ENCODE peak calls at places on chromosomes 6 and 20, in five cellular contexts. One of them, this sample, is unnamed. For H3K27me3, the result is how much of the 10 kb centered on the place peaks cover.

GRCh38 chr20:51378171-51378928 is 164.2 kb downstream of the NFATC2 start:
- DNase-seq in breast epithelium: no peak
- DNase-seq in small intestine: no peak
- DNase-seq in ovary: no peak
- DNase-seq in upper lobe of left lung: no peak
- DNase-seq in this sample: no peak

GRCh38 chr6:112466378-112467151 is 119.4 kb downstream of the RFPL4B start:
- DNase-seq in ovary: no peak
- DNase-seq in upper lobe of left lung: no peak
- DNase-seq in small intestine: no peak
- DNase-seq in breast epithelium: no peak
- DNase-seq in this sample: no peak

GRCh38 chr6:43124481-43124880 is 46.6 kb upstream of the SRF start:
- DNase-seq in upper lobe of left lung: no peak
- DNase-seq in ovary: no peak
- DNase-seq in breast epithelium: no peak
- DNase-seq in small intestine: no peak
- DNase-seq in this sample: no peak

GRCh38 chr6:63530984-63531383 is 41.3 kb upstream of the LOC128125822 start:
- DNase-seq in small intestine: no peak
- DNase-seq in upper lobe of left lung: no peak
- DNase-seq in breast epithelium: no peak
- DNase-seq in ovary: no peak
- DNase-seq in this sample: no peak

GRCh38 chr20:53945478-53945877 is 124.9 kb downstream of the BCAS1 start:
- DNase-seq in upper lobe of left lung: no peak
- DNase-seq in breast epithelium: no peak
- DNase-seq in small intestine: no peak
- DNase-seq in ovary: no peak
- DNase-seq in this sample: no peak

GRCh38 chr6:404685-405423 is 13.3 kb downstream of the IRF4 start:
- DNase-seq in upper lobe of left lung: no peak
- DNase-seq in small intestine: no peak
- DNase-seq in breast epithelium: no peak
- DNase-seq in ovary: no peak
- DNase-seq in this sample: no peak

GRCh38 chr6:166275714-166276166 is 32.5 kb downstream of the PRR18 start:
- DNase-seq in ovary: peak
- DNase-seq in upper lobe of left lung: peak
- DNase-seq in breast epithelium: peak
- DNase-seq in small intestine: peak
- DNase-seq in this sample: peak

GRCh38 chr6:111941686-111942330 is 68.6 kb upstream of the FYN start:
- DNase-seq in small intestine: no peak
- DNase-seq in ovary: no peak
- DNase-seq in breast epithelium: no peak
- DNase-seq in upper lobe of left lung: no peak
- DNase-seq in this sample: no peak

GRCh38 chr6:17152703-17153102 is 50.9 kb downstream of the STMND1 start:
- DNase-seq in small intestine: no peak
- DNase-seq in upper lobe of left lung: no peak
- DNase-seq in ovary: no peak
- DNase-seq in breast epithelium: no peak
- DNase-seq in this sample: no peak

GRCh38 chr6:19322691-19323470 is 514.3 kb upstream of the ID4 start:
- DNase-seq in breast epithelium: peak
- DNase-seq in upper lobe of left lung: no peak
- DNase-seq in small intestine: no peak
- DNase-seq in ovary: no peak
- DNase-seq in this sample: no peak

GRCh38 chr6:38039497-38039896 is 220.0 kb downstream of the ZFAND3 start:
- DNase-seq in small intestine: no peak
- DNase-seq in ovary: no peak
- DNase-seq in breast epithelium: no peak
- DNase-seq in upper lobe of left lung: no peak
- DNase-seq in this sample: no peak

GRCh38 chr6:135866445-135867143 is 15.1 kb downstream of the PDE7B start:
- DNase-seq in upper lobe of left lung: no peak
- DNase-seq in small intestine: no peak
- DNase-seq in ovary: no peak
- DNase-seq in breast epithelium: no peak
- DNase-seq in this sample: no peak

GRCh38 chr20:38723982-38724602 is at the start of gene SLC32A1:
- DNase-seq in breast epithelium: no peak
- DNase-seq in small intestine: no peak
- DNase-seq in ovary: no peak
- DNase-seq in upper lobe of left lung: peak
- DNase-seq in this sample: no peak

GRCh38 chr20:51365670-51366069 is 176.8 kb downstream of the NFATC2 start:
- DNase-seq in ovary: no peak
- DNase-seq in upper lobe of left lung: no peak
- DNase-seq in breast epithelium: no peak
- DNase-seq in small intestine: no peak
- DNase-seq in this sample: no peak

GRCh38 chr20:1301031-1301529 is 27.9 kb downstream of the SDCBP2 start:
- DNase-seq in ovary: no peak
- DNase-seq in upper lobe of left lung: no peak
- DNase-seq in small intestine: no peak
- DNase-seq in breast epithelium: no peak
- DNase-seq in this sample: no peak

GRCh38 chr20:3646651-3647050 is 16.5 kb downstream of the GFRA4 start:
- DNase-seq in breast epithelium: no peak
- DNase-seq in upper lobe of left lung: no peak
- DNase-seq in ovary: no peak
- DNase-seq in small intestine: no peak
- DNase-seq in this sample: no peak

GRCh38 chr20:17843246-17844132 is 125.1 kb downstream of the SNX5 start:
- DNase-seq in small intestine: no peak
- DNase-seq in breast epithelium: peak
- DNase-seq in upper lobe of left lung: peak
- DNase-seq in ovary: peak
- DNase-seq in this sample: peak

GRCh38 chr6:7169296-7169721 is 61.5 kb downstream of the RREB1 start:
- DNase-seq in ovary: peak
- DNase-seq in small intestine: peak
- DNase-seq in breast epithelium: no peak
- DNase-seq in upper lobe of left lung: peak
- DNase-seq in this sample: peak

GRCh38 chr20:12175538-12175937 is 257.8 kb downstream of the BTBD3 start:
- DNase-seq in breast epithelium: no peak
- DNase-seq in small intestine: no peak
- DNase-seq in ovary: no peak
- DNase-seq in upper lobe of left lung: no peak
- DNase-seq in this sample: no peak

GRCh38 chr6:126631343-126631742 is 291.4 kb downstream of the CENPW start:
- DNase-seq in ovary: no peak
- DNase-seq in breast epithelium: no peak
- DNase-seq in small intestine: no peak
- DNase-seq in upper lobe of left lung: no peak
- DNase-seq in this sample: no peak

GRCh38 chr6:32583527-32583898 is 6.1 kb downstream of the HLA-DRB1 start:
- DNase-seq in small intestine: no peak
- DNase-seq in breast epithelium: no peak
- DNase-seq in upper lobe of left lung: no peak
- DNase-seq in ovary: no peak
- DNase-seq in this sample: no peak

GRCh38 chr6:139468178-139468577 is 93.7 kb upstream of the CITED2 start:
- DNase-seq in breast epithelium: no peak
- DNase-seq in small intestine: no peak
- DNase-seq in ovary: no peak
- DNase-seq in upper lobe of left lung: no peak
- DNase-seq in this sample: no peak

GRCh38 chr6:84016029-84016428 is 17.5 kb upstream of the MRAP2 start:
- DNase-seq in small intestine: no peak
- DNase-seq in breast epithelium: no peak
- DNase-seq in ovary: no peak
- DNase-seq in upper lobe of left lung: no peak
- DNase-seq in this sample: no peak

GRCh38 chr6:7108964-7109836 is 1.4 kb downstream of the RREB1 start:
- DNase-seq in breast epithelium: peak
- DNase-seq in small intestine: peak
- DNase-seq in ovary: peak
- DNase-seq in upper lobe of left lung: peak
- DNase-seq in this sample: peak

GRCh38 chr6:149046164-149046821 is 271.2 kb upstream of the TAB2 start:
- DNase-seq in ovary: no peak
- DNase-seq in upper lobe of left lung: no peak
- DNase-seq in breast epithelium: no peak
- DNase-seq in small intestine: no peak
- DNase-seq in this sample: no peak

GRCh38 chr6:157885211-157885788 is 62.3 kb downstream of the SNX9 start:
- DNase-seq in ovary: no peak
- DNase-seq in breast epithelium: no peak
- DNase-seq in small intestine: peak
- DNase-seq in upper lobe of left lung: no peak
- DNase-seq in this sample: no peak

GRCh38 chr6:97669191-97669651 is 386.2 kb upstream of the MMS22L start:
- DNase-seq in small intestine: no peak
- DNase-seq in ovary: no peak
- DNase-seq in breast epithelium: no peak
- DNase-seq in upper lobe of left lung: no peak
- DNase-seq in this sample: no peak

GRCh38 chr6:54835176-54835575 is 11.4 kb upstream of the FAM83B start:
- DNase-seq in upper lobe of left lung: no peak
- DNase-seq in breast epithelium: no peak
- DNase-seq in small intestine: no peak
- DNase-seq in ovary: no peak
- DNase-seq in this sample: no peak

GRCh38 chr6:131331146-131331545 is 195.9 kb downstream of the AKAP7 start:
- DNase-seq in small intestine: no peak
- DNase-seq in ovary: no peak
- DNase-seq in breast epithelium: no peak
- DNase-seq in upper lobe of left lung: no peak
- DNase-seq in this sample: no peak

GRCh38 chr6:47651505-47651944 is 46.9 kb upstream of the ADGRF4 start:
- DNase-seq in upper lobe of left lung: no peak
- DNase-seq in small intestine: no peak
- DNase-seq in breast epithelium: no peak
- DNase-seq in ovary: no peak
- DNase-seq in this sample: no peak

GRCh38 chr6:20128018-20128417 is 84.3 kb downstream of the MBOAT1 start:
- DNase-seq in upper lobe of left lung: no peak
- DNase-seq in small intestine: no peak
- DNase-seq in ovary: no peak
- DNase-seq in breast epithelium: no peak
- DNase-seq in this sample: no peak

GRCh38 chr6:2469428-2469827 is 224.0 kb upstream of the GMDS start:
- DNase-seq in breast epithelium: no peak
- DNase-seq in upper lobe of left lung: no peak
- DNase-seq in ovary: no peak
- DNase-seq in small intestine: no peak
- DNase-seq in this sample: no peak

GRCh38 chr6:123994891-123995635 is 191.4 kb downstream of the NKAIN2 start:
- DNase-seq in breast epithelium: no peak
- DNase-seq in small intestine: no peak
- DNase-seq in upper lobe of left lung: no peak
- DNase-seq in ovary: no peak
- DNase-seq in this sample: no peak

GRCh38 chr6:78935561-78935960 is 68.2 kb downstream of the IRAK1BP1 start:
- DNase-seq in small intestine: no peak
- DNase-seq in breast epithelium: no peak
- DNase-seq in upper lobe of left lung: no peak
- DNase-seq in ovary: no peak
- DNase-seq in this sample: no peak

GRCh38 chr20:49052334-49052733 is 6.2 kb downstream of the CSE1L start:
- DNase-seq in small intestine: no peak
- DNase-seq in ovary: no peak
- DNase-seq in upper lobe of left lung: no peak
- DNase-seq in breast epithelium: no peak
- DNase-seq in this sample: no peak

DNA sequence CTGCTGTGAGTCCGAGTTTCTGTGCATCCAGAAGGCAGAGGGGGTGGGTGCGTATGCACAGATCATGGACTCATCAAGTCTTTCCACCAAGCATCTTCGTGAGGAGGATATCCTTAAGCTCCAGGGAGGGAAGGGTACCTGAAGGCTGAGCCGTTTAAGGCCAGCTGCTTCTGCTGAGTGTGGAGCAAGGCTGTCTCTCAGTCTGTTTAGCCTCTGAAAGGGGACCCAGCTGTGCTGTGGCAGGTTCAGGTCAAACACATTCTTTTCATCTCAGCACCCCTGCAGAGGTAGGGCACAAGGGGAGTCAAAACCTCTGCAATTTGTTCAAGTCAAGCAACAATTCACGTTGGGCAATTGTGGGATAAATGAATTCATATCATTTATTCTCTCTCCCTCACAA is 4.4 kb downstream of the LAMP5 start:
- DNase-seq in upper lobe of left lung: no peak
- DNase-seq in breast epithelium: no peak
- DNase-seq in small intestine: no peak
- DNase-seq in ovary: no peak
- DNase-seq in this sample: no peak
- H3K27me3 ChIP-seq in upper lobe of left lung: under half
- H3K27me3 ChIP-seq in breast epithelium: under half
- H3K27me3 ChIP-seq in small intestine: under half
- H3K27me3 ChIP-seq in ovary: under half
- H3K27me3 ChIP-seq in this sample: under half

GRCh38 chr6:156839591-156840001 is 62.4 kb downstream of the ARID1B start:
- DNase-seq in small intestine: no peak
- DNase-seq in ovary: peak
- DNase-seq in upper lobe of left lung: no peak
- DNase-seq in breast epithelium: no peak
- DNase-seq in this sample: peak
- H3K27ac ChIP-seq in small intestine: no peak
- H3K27ac ChIP-seq in ovary: no peak
- H3K27ac ChIP-seq in upper lobe of left lung: no peak
- H3K27ac ChIP-seq in breast epithelium: peak
- H3K27ac ChIP-seq in this sample: peak

GRCh38 chr20:56575157-56575556 is 42.1 kb downstream of the FAM209B start:
- DNase-seq in small intestine: no peak
- DNase-seq in ovary: peak
- DNase-seq in breast epithelium: no peak
- DNase-seq in upper lobe of left lung: no peak
- DNase-seq in this sample: no peak
- H3K27me3 ChIP-seq in small intestine: under half
- H3K27me3 ChIP-seq in ovary: under half
- H3K27me3 ChIP-seq in breast epithelium: under half
- H3K27me3 ChIP-seq in upper lobe of left lung: under half
- H3K27me3 ChIP-seq in this sample: under half

GRCh38 chr20:5180933-5181332 is 54.1 kb downstream of the CDS2 start:
- DNase-seq in breast epithelium: no peak
- DNase-seq in ovary: no peak
- DNase-seq in upper lobe of left lung: no peak
- DNase-seq in small intestine: no peak
- DNase-seq in this sample: no peak
- H3K27ac ChIP-seq in breast epithelium: no peak
- H3K27ac ChIP-seq in ovary: no peak
- H3K27ac ChIP-seq in upper lobe of left lung: no peak
- H3K27ac ChIP-seq in small intestine: no peak
- H3K27ac ChIP-seq in this sample: peak

This sample was measured in ascending aorta.